ENCODE peak calls at places on chromosomes 12 and 14, in five cellular contexts. O is A549, V is GM12878, E is K562, M is HepG2. X is an unnamed sample.

GRCh38 chr12:31210104-31210503 is 115.8 kb downstream of the SINHCAF start:
- DNase-seq in E (no peak), O (no peak), V (no peak), M (no peak), X (no peak)

GRCh38 chr12:39892146-39892545 is 213.7 kb downstream of the SLC2A13 start:
- DNase-seq in M (no peak), V (no peak), E (no peak), O (no peak), X (no peak)

GRCh38 chr14:61219673-61220072 is 61.5 kb downstream of the TMEM30B start:
- DNase-seq in M (no peak), O (no peak), V (no peak), E (no peak), X (no peak)

GRCh38 chr14:87916886-87917275 is 76.1 kb downstream of the GALC start:
- DNase-seq in M (no peak), E (no peak), O (no peak), V (no peak), X (no peak)

GRCh38 chr12:119840617-119841016 is 36.5 kb downstream of the CIT start:
- DNase-seq in O (no peak), M (no peak), E (no peak), V (no peak), X (no peak)

GRCh38 chr14:105578070-105578469 is 51.7 kb downstream of the TMEM121 start:
- DNase-seq in E (no peak), M (no peak), O (no peak), V (no peak), X (no peak)

GRCh38 chr12:131055596-131056233 is 102.0 kb downstream of the ADGRD1 start:
- DNase-seq in E (no peak), V (no peak), O (no peak), M (no peak), X (no peak)

GRCh38 chr14:34794941-34795340 is 80.2 kb downstream of the BAZ1A start:
- DNase-seq in E (no peak), V (no peak), O (no peak), M (no peak), X (no peak)

GRCh38 chr12:11508699-11509098 is 113.3 kb upstream of the PRB2 start:
- DNase-seq in M (no peak), O (no peak), E (no peak), V (no peak), X (no peak)

GRCh38 chr14:92254786-92255185 is 68.2 kb upstream of the SLC24A4 start:
- DNase-seq in O (no peak), E (no peak), V (no peak), M (no peak), X (peak)

GRCh38 chr14:51576112-51576420 is 75.6 kb upstream of the FRMD6 start:
- DNase-seq in E (no peak), O (no peak), M (peak), V (no peak), X (peak)

GRCh38 chr12:124829708-124830304 is 33.9 kb downstream of the SCARB1 start:
- DNase-seq in O (peak), M (peak), V (no peak), E (peak), X (no peak)

GRCh38 chr14:76647699-76648298 is 113.5 kb upstream of the VASH1 start:
- DNase-seq in M (peak), O (peak), E (peak), V (no peak), X (no peak)

GRCh38 chr12:131912526-131913274 is 16.4 kb upstream of the PUS1 start:
- DNase-seq in V (no peak), O (peak), M (peak), E (no peak), X (no peak)

GRCh38 chr12:74365178-74365964 is 172.3 kb upstream of the ATXN7L3B start:
- DNase-seq in E (peak), M (peak), O (peak), V (no peak), X (no peak)

GRCh38 chr12:69540606-69541386 is 44.5 kb upstream of the CCT2 start:
- DNase-seq in O (no peak), V (no peak), M (no peak), E (no peak), X (no peak)

GRCh38 chr14:55805250-55805649 is 225.2 kb downstream of the KTN1 start:
- DNase-seq in M (no peak), V (no peak), E (no peak), O (no peak), X (no peak)

GRCh38 chr12:62703011-62703380 is 232.0 kb downstream of the PPM1H start:
- DNase-seq in M (no peak), O (no peak), E (no peak), V (no peak), X (no peak)

GRCh38 chr12:27951898-27952297 is 20.6 kb downstream of the PTHLH start:
- DNase-seq in V (no peak), E (no peak), O (no peak), M (no peak), X (no peak)

GRCh38 chr12:106769078-106769477 is 5.4 kb upstream of the RIC8B start:
- DNase-seq in M (peak), O (peak), V (no peak), E (no peak), X (peak)

GRCh38 chr14:76720382-76720813 is 40.9 kb upstream of the VASH1 start:
- DNase-seq in V (peak), M (peak), O (no peak), E (peak), X (no peak)

GRCh38 chr14:76089151-76089550 is 62.6 kb upstream of the GPATCH2L start:
- DNase-seq in O (no peak), M (no peak), E (no peak), V (no peak), X (no peak)

GRCh38 chr12:89328483-89329030 is 23.7 kb downstream of the DUSP6 start:
- DNase-seq in V (no peak), M (no peak), O (no peak), E (no peak), X (no peak)

GRCh38 chr12:130517588-130517987 is 179.9 kb downstream of the PIWIL1 start:
- DNase-seq in V (no peak), O (no peak), M (no peak), E (no peak), X (no peak)

GRCh38 chr12:132559652-132560420 is 50.5 kb downstream of the LRCOL1 start:
- DNase-seq in V (no peak), M (peak), E (peak), O (peak), X (peak)

GRCh38 chr14:99879401-99880295 is 86.4 kb downstream of the EML1 start:
- DNase-seq in E (no peak), V (no peak), O (no peak), M (no peak), X (no peak)

GRCh38 chr14:54929556-54929955 is 26.9 kb upstream of the GCH1 start:
- DNase-seq in V (no peak), M (no peak), O (no peak), E (no peak), X (no peak)

GRCh38 chr12:6036509-6036908 is 88.0 kb downstream of the VWF start:
- DNase-seq in E (no peak), O (no peak), M (no peak), V (no peak), X (no peak)

GRCh38 chr12:78698747-78699146 is 165.8 kb upstream of the SYT1 start:
- DNase-seq in V (no peak), M (no peak), E (no peak), O (peak), X (no peak)

GRCh38 chr12:40469736-40470135 is 222.5 kb upstream of the CNTN1 start:
- DNase-seq in E (no peak), V (no peak), M (no peak), O (no peak), X (no peak)

GRCh38 chr12:60805340-60805739 is 1209.5 kb downstream of the SLC16A7 start:
- DNase-seq in M (no peak), E (no peak), O (no peak), V (no peak), X (no peak)

GRCh38 chr12:90102957-90103652 is 394.5 kb upstream of the ATP2B1 start:
- DNase-seq in M (peak), V (peak), E (no peak), O (peak), X (no peak)

GRCh38 chr14:20604291-20604690 is 13.1 kb upstream of the RNASE12 start:
- DNase-seq in O (no peak), E (no peak), V (no peak), M (no peak), X (no peak)

GRCh38 chr12:32397703-32398102 is 1.7 kb upstream of the FGD4 start:
- DNase-seq in O (no peak), V (no peak), M (no peak), E (no peak), X (no peak)

GRCh38 chr12:120761581-120761980 is 36.0 kb downstream of the ACADS start:
- DNase-seq in E (no peak), O (no peak), V (no peak), M (no peak), X (no peak)

GRCh38 chr12:52335598-52336262 is 14.5 kb upstream of the KRT83 start:
- DNase-seq in O (peak), E (no peak), V (no peak), M (no peak), X (no peak)

GRCh38 chr12:52337054-52337453 is 15.9 kb upstream of the KRT83 start:
- DNase-seq in V (no peak), M (no peak), O (no peak), E (no peak), X (no peak)

GRCh38 chr12:52341066-52341580 is 19.9 kb upstream of the KRT83 start:
- DNase-seq in O (no peak), M (no peak), E (no peak), V (no peak), X (no peak)

GRCh38 chr12:52336641-52337040 is 15.4 kb upstream of the KRT83 start:
- DNase-seq in E (no peak), O (no peak), M (no peak), V (no peak), X (no peak)

GRCh38 chr12:52338241-52338960 is 17.2 kb upstream of the KRT83 start:
- DNase-seq in O (no peak), V (no peak), E (no peak), M (no peak), X (no peak)
- TF ChIP-seq KDM1A in O (no peak), V (no peak), E (no peak), M (no peak), X (no peak)

GRCh38 chr12:108589028-108589839 is 8.7 kb downstream of the TMEM119 start:
- DNase-seq in M (no peak), O (no peak), V (no peak), E (no peak), X (no peak)
- TF ChIP-seq KDM1A in M (no peak), O (no peak), V (no peak), E (no peak), X (no peak)

DNA sequence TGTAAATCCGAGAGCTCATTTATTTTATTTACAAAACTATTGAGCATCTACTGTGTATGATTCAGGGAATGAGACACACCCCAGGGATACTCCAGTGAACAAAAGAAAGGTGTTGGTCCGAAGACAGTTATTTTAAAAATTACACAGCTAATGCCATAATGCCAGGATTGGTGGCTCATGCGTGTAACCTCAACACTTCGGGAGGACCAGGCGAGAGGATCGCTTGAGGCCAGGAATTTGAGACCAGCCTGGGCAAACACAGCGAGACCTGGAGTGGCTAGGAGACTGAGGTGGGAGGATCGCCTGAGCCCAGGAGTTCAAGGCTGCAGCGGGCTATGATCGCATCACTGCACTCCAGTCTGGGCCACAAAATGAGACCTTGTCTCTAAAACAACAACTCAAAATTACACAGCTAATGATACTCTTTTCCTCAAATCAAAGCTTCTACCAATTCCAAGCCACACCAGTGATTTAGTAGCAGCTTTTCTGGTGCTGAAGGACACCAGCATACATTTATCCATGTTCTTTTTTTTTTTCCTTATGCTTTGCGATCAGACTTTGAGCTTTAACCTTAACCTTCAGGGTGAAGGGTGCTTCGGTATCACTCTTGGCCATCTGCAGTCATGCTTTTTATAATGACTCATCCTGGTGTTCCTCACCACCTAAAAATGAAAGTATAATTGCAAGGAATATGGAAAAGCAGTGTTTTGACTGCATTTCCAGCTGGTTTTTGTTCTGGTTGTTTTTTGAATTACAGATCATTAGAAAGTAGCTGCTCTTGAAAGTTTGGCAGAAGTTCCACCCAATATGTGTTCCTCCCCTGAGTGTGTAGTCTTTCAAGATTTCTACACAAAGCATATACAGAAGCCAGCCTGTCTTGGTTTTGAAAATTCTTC is 1.1 kb upstream of the SLC41A2 start:
- DNase-seq in M (peak), O (no peak), E (peak), V (no peak), X (no peak)
- TF ChIP-seq KDM1A in M (no peak), O (no peak), E (peak), V (no peak), X (no peak)

GRCh38 chr12:80269953-80270552 is 170.7 kb downstream of the OTOGL start:
- DNase-seq in O (peak), M (peak), V (no peak), E (peak), X (no peak)
- TF ChIP-seq KDM1A in O (no peak), M (no peak), V (no peak), E (no peak), X (no peak)

DNA sequence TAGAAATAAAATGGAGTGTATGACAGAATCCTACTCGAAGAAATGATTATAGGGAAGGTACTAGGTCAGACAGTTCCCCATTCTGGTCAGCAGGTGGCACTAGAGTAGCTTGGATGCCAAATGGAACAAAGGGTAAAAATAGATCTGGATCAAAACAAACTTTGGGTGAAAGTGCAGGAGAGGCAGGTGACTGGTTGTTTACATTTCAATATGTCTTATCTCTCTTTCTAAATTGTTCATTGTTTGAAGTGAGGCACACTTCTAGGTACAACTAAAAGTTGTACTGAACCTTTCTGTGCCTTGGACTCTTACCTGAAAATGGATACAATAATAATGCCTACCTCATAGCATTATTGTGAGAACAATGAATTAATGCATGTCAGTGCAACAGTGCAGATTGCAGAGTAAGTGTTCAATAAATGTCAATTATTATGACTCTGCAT is 62.0 kb upstream of the OSBPL8 start:
- DNase-seq in O (peak), E (peak), V (peak), M (peak), X (peak)
- TF ChIP-seq KDM1A in O (no peak), E (no peak), V (no peak), M (no peak), X (no peak)

DNA sequence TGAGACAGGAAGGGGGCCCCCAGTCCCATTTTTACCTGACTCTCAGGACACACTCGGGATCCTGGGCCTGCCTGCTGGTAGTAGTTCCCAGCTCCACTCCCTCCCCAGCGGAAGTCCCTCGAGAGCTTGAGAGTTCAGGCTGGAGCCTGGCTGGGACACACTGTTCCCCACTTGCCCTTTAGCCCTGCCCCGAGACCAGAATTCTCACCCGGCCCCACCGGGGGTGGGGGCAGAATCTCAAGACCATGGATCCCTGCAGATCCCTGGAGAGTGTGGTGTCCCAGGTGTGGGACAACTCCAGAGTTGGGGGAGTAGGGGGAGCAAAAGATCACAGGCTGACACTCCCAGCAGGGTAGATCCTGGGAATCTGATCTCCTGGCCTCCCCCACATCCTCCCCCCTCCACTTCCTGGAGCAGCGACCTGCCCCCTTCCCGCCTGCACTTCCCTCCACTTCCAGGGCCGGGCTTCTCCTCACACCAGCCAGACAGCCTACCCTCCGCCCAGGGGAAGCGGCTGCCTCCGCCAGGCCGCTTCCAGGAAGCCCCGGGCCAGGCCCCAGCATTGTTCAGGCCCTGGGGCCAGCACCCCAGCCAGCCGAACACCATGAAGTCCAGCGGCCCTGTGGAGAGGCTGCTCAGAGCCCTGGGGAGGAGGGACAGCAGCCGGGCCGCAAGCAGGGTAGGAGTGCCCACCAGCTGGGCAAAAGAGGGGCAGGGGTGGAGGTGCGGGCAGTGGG is at the start of gene TNS2:
- DNase-seq in V (no peak), M (peak), O (peak), E (peak), X (peak)
- TF ChIP-seq KDM1A in V (no peak), M (no peak), O (no peak), E (no peak), X (no peak)

GRCh38 chr14:70315942-70316341 is 43.5 kb downstream of the COX16 start:
- DNase-seq in E (no peak), O (no peak), V (no peak), M (no peak), X (no peak)
- TF ChIP-seq KDM1A in E (no peak), O (no peak), V (no peak), M (no peak), X (no peak)

GRCh38 chr12:114732426-114733030 is 48.6 kb upstream of the TBX3 start:
- DNase-seq in E (no peak), O (no peak), V (no peak), M (peak), X (no peak)

GRCh38 chr12:114735011-114735410 is 51.0 kb upstream of the TBX3 start:
- DNase-seq in E (no peak), V (no peak), O (no peak), M (no peak), X (no peak)

GRCh38 chr12:114733919-114734318 is 49.9 kb upstream of the TBX3 start:
- DNase-seq in M (no peak), O (no peak), V (no peak), E (no peak), X (no peak)

GRCh38 chr12:114738460-114739184 is 54.6 kb upstream of the TBX3 start:
- DNase-seq in O (no peak), V (no peak), M (peak), E (no peak), X (no peak)

DNA sequence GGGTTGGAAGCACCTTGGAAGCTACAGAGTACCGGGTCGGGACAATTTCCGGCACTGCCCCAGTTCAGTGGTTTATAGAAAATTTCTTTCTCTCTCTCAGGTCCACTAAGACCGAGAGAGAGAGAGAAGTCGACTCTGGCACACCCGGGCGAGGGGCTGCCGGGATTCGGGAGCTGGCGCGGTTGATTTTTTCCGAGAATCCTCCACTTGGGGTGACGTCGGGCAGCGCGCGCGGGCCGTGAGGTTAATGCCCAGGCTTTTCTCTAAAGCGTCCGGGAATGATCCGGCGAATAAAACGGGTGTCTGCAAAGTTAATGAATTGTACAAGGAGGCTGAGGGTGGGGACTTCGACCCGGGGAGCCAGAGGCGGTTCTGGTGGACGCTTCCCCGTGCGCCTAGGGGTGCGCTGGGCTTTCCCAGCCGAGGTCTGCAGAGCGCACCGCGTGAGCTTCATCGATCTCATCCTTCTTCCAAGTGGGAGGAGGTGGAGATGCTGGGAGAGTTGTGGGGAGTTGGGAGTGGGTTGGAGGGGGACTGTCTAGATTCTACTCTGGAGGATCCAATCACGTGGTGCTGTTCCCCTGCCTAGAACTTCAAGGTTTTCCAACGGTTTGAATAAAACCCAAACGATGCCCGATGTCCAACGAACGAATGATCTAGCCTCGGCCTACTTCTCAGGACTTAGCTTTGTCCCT is 51.9 kb upstream of the TBX3 start:
- DNase-seq in M (no peak), E (no peak), O (no peak), V (no peak), X (peak)
- TF ChIP-seq KDM1A in M (no peak), E (no peak), O (no peak), V (no peak), X (no peak)

X was measured in H1.